ENCODE peak calls at places on chromosomes 7 and 10, in seven cellular contexts. K is Panc1, Q is brain microvascular endothelial cell, T is osteoblast, O is stomach, A is HL-60, D is AG04450. J is an unnamed sample.

GRCh38 chr7:69211336-69211735 is 386.9 kb upstream of the AUTS2 start:
- DNase-seq in Q (no peak), T (no peak), O (no peak), K (no peak), A (no peak), D (no peak), J (no peak)

GRCh38 chr7:26451997-26452396 is 160.3 kb downstream of the SNX10 start:
- DNase-seq in A (no peak), O (no peak), D (no peak), Q (no peak), K (no peak), T (no peak), J (no peak)

GRCh38 chr7:98251251-98251843 is 685 bp downstream of the TECPR1 start:
- DNase-seq in T (peak), Q (peak), K (no peak), O (peak), A (no peak), D (no peak), J (no peak)

GRCh38 chr7:1696671-1697498 is 26.8 kb downstream of the ELFN1 start:
- DNase-seq in A (no peak), T (peak), Q (no peak), O (no peak), D (no peak), K (no peak), J (no peak)

GRCh38 chr7:115672024-115672423 is 358.5 kb downstream of the TFEC start:
- DNase-seq in K (no peak), Q (no peak), T (no peak), D (no peak), O (no peak), A (no peak), J (no peak)

GRCh38 chr7:71267734-71268133 is 135.8 kb downstream of the GALNT17 start:
- DNase-seq in Q (no peak), O (no peak), K (no peak), D (no peak), T (no peak), A (no peak), J (no peak)

GRCh38 chr7:96674565-96674964 is 35.1 kb downstream of the SEM1 start:
- DNase-seq in K (no peak), Q (no peak), O (no peak), T (no peak), D (no peak), A (no peak), J (no peak)

GRCh38 chr10:99431190-99431549 is 746 bp upstream of the GOT1 start:
- DNase-seq in O (peak), D (no peak), T (peak), Q (peak), A (peak), K (no peak), J (peak)

GRCh38 chr7:40057292-40057691 is 77.1 kb downstream of the MPLKIP start:
- DNase-seq in K (no peak), Q (peak), T (no peak), A (no peak), D (no peak), O (no peak), J (no peak)

GRCh38 chr7:143393267-143394041 is 12.3 kb downstream of the ZYX start:
- DNase-seq in K (no peak), D (no peak), Q (no peak), O (no peak), A (no peak), T (peak), J (no peak)

GRCh38 chr7:87179180-87179579 is 26.9 kb downstream of the DMTF1 start:
- DNase-seq in O (no peak), A (no peak), D (no peak), T (no peak), K (no peak), Q (no peak), J (no peak)

GRCh38 chr10:50152792-50153272 is 85.1 kb downstream of the WASHC2A start:
- DNase-seq in Q (no peak), T (no peak), D (no peak), O (peak), K (no peak), A (no peak), J (no peak)

GRCh38 chr7:19899517-19899916 is 126.1 kb upstream of the TMEM196 start:
- DNase-seq in O (no peak), D (no peak), A (no peak), T (no peak), Q (no peak), K (no peak), J (no peak)

GRCh38 chr10:33240931-33241330 is 93.5 kb downstream of the NRP1 start:
- DNase-seq in O (no peak), Q (no peak), K (no peak), D (no peak), A (no peak), T (no peak), J (no peak)

GRCh38 chr10:122494833-122495232 is 33.5 kb downstream of the HTRA1 start:
- DNase-seq in O (no peak), Q (peak), D (peak), A (no peak), K (no peak), T (peak), J (peak)

GRCh38 chr10:49594594-49594993 is 15.5 kb upstream of the SLC18A3 start:
- DNase-seq in D (peak), Q (peak), A (peak), O (peak), T (peak), K (peak), J (peak)

GRCh38 chr10:72220637-72221036 is 4.6 kb upstream of the ASCC1 start:
- DNase-seq in Q (no peak), T (no peak), A (no peak), D (no peak), O (no peak), K (no peak), J (no peak)

GRCh38 chr10:125000366-125001312 is 58.7 kb downstream of the ZRANB1 start:
- DNase-seq in A (no peak), O (peak), Q (no peak), K (no peak), D (no peak), T (peak), J (no peak)

GRCh38 chr10:132972149-132972985 is 30.0 kb upstream of the CFAP46 start:
- DNase-seq in Q (no peak), A (no peak), D (no peak), K (no peak), T (peak), O (no peak), J (no peak)

GRCh38 chr10:103609231-103610082 is 116.0 kb downstream of the NEURL1 start:
- DNase-seq in T (peak), D (no peak), Q (no peak), K (no peak), A (no peak), O (no peak), J (no peak)

GRCh38 chr10:11009471-11010308 is 8.0 kb upstream of the CELF2 start:
- DNase-seq in A (no peak), D (no peak), O (no peak), T (peak), Q (no peak), K (no peak), J (peak)

GRCh38 chr7:40583653-40584424 is 449.0 kb downstream of the SUGCT start:
- DNase-seq in O (no peak), K (no peak), D (no peak), A (peak), T (no peak), Q (no peak), J (peak)

GRCh38 chr7:91286432-91286831 is 22.2 kb downstream of the FZD1 start:
- DNase-seq in T (no peak), A (no peak), Q (no peak), O (no peak), D (no peak), K (no peak), J (no peak)

GRCh38 chr10:80964955-80965614 is 427.4 kb downstream of the SH2D4B start:
- DNase-seq in K (no peak), T (no peak), D (no peak), A (no peak), O (no peak), Q (no peak), J (no peak)

GRCh38 chr10:7886056-7886455 is 67.8 kb downstream of the TAF3 start:
- DNase-seq in O (no peak), Q (no peak), K (no peak), T (no peak), D (no peak), A (no peak), J (no peak)

GRCh38 chr7:157516311-157516710 is 179.5 kb downstream of the DNAJB6 start:
- DNase-seq in A (no peak), D (no peak), K (no peak), Q (no peak), O (peak), T (peak), J (no peak)

GRCh38 chr7:82291931-82292330 is 151.6 kb downstream of the CACNA2D1 start:
- DNase-seq in T (no peak), A (no peak), K (no peak), O (no peak), Q (no peak), D (no peak), J (no peak)

GRCh38 chr7:90351987-90352386 is 5.5 kb downstream of the GTPBP10 start:
- DNase-seq in A (no peak), D (no peak), T (no peak), Q (no peak), K (no peak), O (no peak), J (no peak)

GRCh38 chr7:36440880-36441279 is 51.2 kb downstream of the ANLN start:
- DNase-seq in D (no peak), O (no peak), A (no peak), K (no peak), Q (no peak), T (peak), J (peak)

GRCh38 chr10:8444630-8445029 is 390.1 kb downstream of the GATA3 start:
- DNase-seq in D (no peak), O (no peak), T (no peak), Q (no peak), K (no peak), A (no peak), J (no peak)

GRCh38 chr10:59674211-59674836 is 35.3 kb downstream of the SLC16A9 start:
- DNase-seq in Q (peak), A (no peak), T (no peak), D (no peak), O (no peak), K (no peak), J (peak)

GRCh38 chr10:130127612-130128607 is 8.3 kb upstream of the GLRX3 start:
- DNase-seq in D (peak), K (peak), O (peak), A (no peak), Q (peak), T (peak), J (peak)

GRCh38 chr7:43164757-43165156 is 52.3 kb downstream of the HECW1 start:
- DNase-seq in K (peak), D (peak), T (peak), A (peak), Q (peak), O (no peak), J (peak)

GRCh38 chr7:1974714-1975113 is 258.0 kb downstream of the MAD1L1 start:
- DNase-seq in O (no peak), A (no peak), D (no peak), T (no peak), K (no peak), Q (no peak), J (no peak)

GRCh38 chr7:726854-727103 is 280 bp downstream of the DNAAF5 start:
- DNase-seq in D (no peak), T (no peak), O (no peak), Q (no peak), A (peak), K (no peak), J (no peak)

GRCh38 chr7:102916426-102916825 is 3.6 kb downstream of the LRRC17 start:
- DNase-seq in O (no peak), D (peak), Q (peak), A (no peak), K (no peak), T (peak), J (peak)

DNA sequence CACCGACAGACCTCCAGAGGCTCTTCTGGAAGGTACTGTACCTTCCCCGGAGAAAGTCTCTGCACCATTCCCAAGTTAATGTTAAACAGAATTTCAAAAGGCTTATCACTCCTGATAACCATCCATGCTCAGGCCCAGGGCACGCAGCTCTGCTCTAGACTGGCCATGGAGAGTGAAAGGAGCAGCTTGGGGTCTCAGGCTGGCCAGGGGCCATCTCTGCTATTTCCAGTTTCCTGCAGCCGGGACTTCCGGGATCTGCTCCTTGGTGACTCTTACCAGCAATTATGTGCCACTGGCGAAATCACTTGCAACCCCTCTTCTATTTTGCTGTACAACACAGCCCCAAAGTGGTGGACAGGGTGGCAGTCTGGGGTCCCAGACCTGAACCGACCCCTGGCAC is 6.0 kb downstream of the CLDN15 start:
- DNase-seq in O (peak), D (no peak), A (no peak), T (peak), K (no peak), Q (no peak), J (no peak)
- H3K27ac ChIP-seq in O (peak), D (no peak), A (no peak), T (no peak), K (peak), Q (no peak), J (peak)

DNA sequence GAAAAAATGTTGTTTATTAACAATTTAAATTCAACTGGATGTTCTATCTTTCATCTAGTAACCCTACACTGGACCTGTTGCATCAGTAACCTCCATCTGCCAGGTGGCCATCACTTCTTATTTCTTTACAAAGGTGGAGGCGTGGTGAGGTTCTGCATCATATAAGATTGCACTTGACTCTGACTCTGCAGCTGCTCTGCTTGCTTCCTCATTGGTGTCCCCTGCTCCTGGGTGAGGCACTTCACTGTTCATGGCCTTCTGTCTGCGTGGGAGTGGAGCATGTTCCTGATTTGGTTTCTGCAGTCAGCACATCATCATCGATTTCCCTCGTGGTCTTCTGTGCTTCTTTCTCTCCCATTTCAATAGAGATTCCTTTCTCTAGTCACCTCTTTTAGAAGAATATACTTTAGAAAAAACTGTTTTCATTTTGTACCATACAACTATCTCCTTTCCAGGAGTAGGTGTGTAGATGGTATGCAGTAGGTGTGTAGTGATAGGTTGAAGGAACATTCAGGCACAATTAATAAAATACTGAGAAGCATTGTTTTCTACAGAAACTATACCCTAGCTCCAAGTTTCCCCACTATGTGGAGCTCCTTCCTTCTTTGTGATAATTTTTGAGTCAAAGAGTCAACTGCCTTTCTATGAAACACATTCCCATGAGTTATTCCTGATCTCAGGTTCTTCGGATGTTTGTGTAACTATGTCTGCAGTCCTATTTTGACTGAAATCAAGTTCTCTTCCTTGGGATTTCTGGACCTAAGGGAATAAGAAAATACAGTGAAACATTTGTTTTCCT is 231.7 kb upstream of the CNTNAP2 start:
- DNase-seq in Q (peak), O (no peak), T (no peak), A (no peak), D (no peak), K (no peak), J (no peak)
- TF ChIP-seq CTCF in Q (peak), O (no peak), T (no peak), A (no peak), D (no peak), K (no peak), J (no peak)

DNA sequence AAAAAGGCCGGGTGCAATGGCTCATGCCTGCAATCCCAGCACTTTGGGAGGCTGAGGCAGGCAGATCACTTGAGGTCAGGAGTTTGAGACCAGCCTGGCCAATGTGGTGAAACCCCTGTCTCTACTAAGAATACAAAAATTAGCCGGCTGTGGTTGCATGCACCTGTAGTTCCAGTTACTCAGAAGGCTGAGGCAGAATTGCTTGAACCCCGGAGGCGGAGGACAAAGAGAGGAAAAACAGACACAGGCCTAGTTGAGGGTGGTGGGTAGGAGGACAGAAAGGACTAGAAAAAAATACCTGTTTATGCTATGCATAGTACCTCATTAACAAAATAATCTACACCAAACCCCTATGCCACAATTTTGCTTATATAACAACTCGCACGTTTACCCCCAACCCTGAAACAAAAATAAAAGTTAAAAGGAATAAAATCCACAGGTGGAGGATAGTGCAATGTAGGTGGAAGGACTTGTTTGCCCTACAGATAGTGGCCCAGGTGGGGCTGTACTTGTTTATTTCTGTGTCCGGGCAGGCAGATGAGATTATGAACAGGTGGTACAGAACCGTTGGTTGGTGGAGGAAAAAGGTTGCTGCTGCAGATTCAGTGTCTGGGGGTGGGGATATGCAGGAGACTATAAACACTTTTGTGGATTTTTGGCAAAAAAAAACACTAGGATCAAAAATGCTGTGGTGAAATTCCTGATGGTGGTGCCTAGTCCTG is 5.1 kb downstream of the ZNF680 start:
- DNase-seq in Q (no peak), D (no peak), O (no peak), A (no peak), T (no peak), K (no peak), J (no peak)
- H3K27ac ChIP-seq in Q (no peak), D (no peak), O (peak), A (no peak), T (no peak), K (no peak), J (no peak)

GRCh38 chr10:101550965-101551364 is 37.1 kb downstream of the POLL start:
- DNase-seq in A (no peak), Q (no peak), T (no peak), D (no peak), O (no peak), K (no peak), J (no peak)

GRCh38 chr10:101545898-101546297 is 42.2 kb downstream of the POLL start:
- DNase-seq in D (no peak), A (no peak), T (no peak), K (no peak), O (no peak), Q (no peak), J (no peak)
- TF ChIP-seq CTCF in D (no peak), A (no peak), T (no peak), K (no peak), O (no peak), Q (no peak), J (no peak)

GRCh38 chr7:123975049-123975448 is 50.0 kb downstream of the SPAM1 start:
- DNase-seq in D (no peak), T (no peak), A (no peak), Q (no peak), K (no peak), O (no peak), J (no peak)
- H3K27ac ChIP-seq in D (no peak), T (no peak), A (no peak), Q (no peak), K (no peak), O (no peak), J (no peak)

DNA sequence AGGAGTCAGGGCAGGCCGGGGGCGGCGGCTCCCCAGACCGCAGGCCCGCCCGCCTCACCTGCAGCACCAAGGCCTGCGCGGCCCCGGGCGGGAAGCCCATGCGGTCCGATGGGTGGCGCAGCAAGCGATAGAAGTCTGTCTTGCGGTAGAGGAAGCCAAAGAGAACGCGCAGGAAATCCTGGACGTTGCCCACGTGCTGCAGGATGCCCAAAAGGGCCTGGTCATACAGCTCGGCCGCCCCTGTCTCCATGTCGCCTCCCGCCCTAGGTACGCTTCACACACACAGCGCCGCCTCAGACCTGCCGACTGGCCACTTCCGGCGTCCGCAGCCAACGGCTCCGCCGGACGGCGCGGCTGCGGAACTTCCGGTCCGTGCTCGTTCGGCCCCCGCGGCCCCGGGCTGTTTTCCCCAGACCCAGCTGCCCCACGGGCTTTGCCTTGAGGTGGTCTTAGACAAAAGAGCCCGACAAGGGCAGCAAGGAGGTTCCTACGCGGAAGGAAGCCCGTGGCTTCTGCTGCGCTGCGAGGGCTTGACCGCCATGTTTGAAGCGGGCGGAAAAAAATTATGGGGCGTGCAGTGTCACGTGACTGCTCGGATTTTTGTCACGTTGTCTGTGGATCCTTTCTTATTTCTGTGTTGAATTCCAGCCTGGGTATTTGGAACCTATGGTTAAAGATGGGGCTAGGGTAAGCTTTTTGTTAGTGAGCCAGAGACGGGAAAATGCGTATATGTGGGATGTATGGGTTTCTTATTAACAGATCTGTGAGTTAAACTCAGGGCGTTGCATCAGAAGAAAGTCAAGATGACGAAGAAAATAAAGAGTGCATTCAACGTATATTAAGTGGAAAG is at the start of gene NUDCD3:
- DNase-seq in D (peak), Q (peak), K (peak), O (peak), A (peak), T (peak), J (peak)
- TF ChIP-seq CTCF in D (peak), Q (peak), K (peak), O (no peak), A (no peak), T (peak), J (no peak)

J was measured in RWPE1.